ENCODE peak calls at places on chromosomes 2 and 18, in eight cellular contexts. A is upper lobe of right lung; N is adipocyte; T is neural progenitor cell; H is sigmoid colon; O is mesenchymal stem cell; J is CD8-positive, alpha-beta T cell; I is right lobe of liver. E is an unnamed sample.
A peak's percentile ranks its signal among the peaks of the same experiment; 100 is the strongest.

GRCh38 chr18:76822510-76823165 is at the start of gene ZNF236:
- DNase-seq in A (peak; percentile 90), N (peak; percentile 91), T (peak; percentile 93), H (peak; percentile 87), O (peak; percentile 80), J (peak; percentile 71), I (peak; percentile 80), E (peak; percentile 54)

GRCh38 chr2:28108143-28108542 is 217.6 kb downstream of the BABAM2 start:
- DNase-seq in A (no peak), N (peak; percentile 25), T (no peak), H (no peak), O (no peak), J (no peak), I (no peak), E (no peak)

GRCh38 chr2:196420143-196420542 is 219.4 kb upstream of the CCDC150 start:
- DNase-seq in A (no peak), N (no peak), T (no peak), H (no peak), O (no peak), J (no peak), I (no peak), E (no peak)

GRCh38 chr18:70450658-70451253 is 161.9 kb downstream of the SOCS6 start:
- DNase-seq in A (no peak), N (peak; percentile 52), T (no peak), H (no peak), O (peak; percentile 41), J (no peak), I (no peak), E (no peak)

GRCh38 chr2:7792031-7792651 is 874.9 kb downstream of the RNF144A start:
- DNase-seq in A (no peak), N (no peak), T (no peak), H (no peak), O (no peak), J (no peak), I (peak; percentile 90), E (no peak)

GRCh38 chr2:66839551-66840320 is 404.8 kb downstream of the MEIS1 start:
- DNase-seq in A (no peak), N (peak; percentile 93), T (no peak), H (no peak), O (peak; percentile 99), J (no peak), I (no peak), E (no peak)

GRCh38 chr2:219416233-219416598 is 2.0 kb upstream of the DES start:
- DNase-seq in A (no peak), N (no peak), T (no peak), H (no peak), O (no peak), J (no peak), I (no peak), E (no peak)

GRCh38 chr18:7856733-7857132 is 289.6 kb downstream of the PTPRM start:
- DNase-seq in A (no peak), N (peak; percentile 25), T (no peak), H (no peak), O (peak; percentile 20), J (no peak), I (no peak), E (no peak)

GRCh38 chr2:1366546-1367134 is 46.6 kb upstream of the TPO start:
- DNase-seq in A (peak; percentile 85), N (no peak), T (no peak), H (peak; percentile 77), O (no peak), J (no peak), I (no peak), E (peak; percentile 39)

GRCh38 chr2:21042958-21043743 is 722 bp downstream of the APOB start:
- DNase-seq in A (peak; percentile 77), N (peak; percentile 79), T (peak; percentile 91), H (peak; percentile 77), O (peak; percentile 50), J (peak; percentile 32), I (peak; percentile 89), E (peak; percentile 65)

GRCh38 chr2:201182650-201183372 is at the start of gene CASP10:
- DNase-seq in A (no peak), N (peak; percentile 24), T (peak; percentile 20), H (no peak), O (peak; percentile 52), J (no peak), I (no peak), E (no peak)

GRCh38 chr2:108403494-108403893 is 25.7 kb downstream of the SULT1C4 start:
- DNase-seq in A (no peak), N (peak; percentile 28), T (peak; percentile 23), H (no peak), O (peak; percentile 96), J (no peak), I (no peak), E (peak; percentile 46)

GRCh38 chr2:159798376-159798724 is 342 bp upstream of the CD302 start:
- DNase-seq in A (no peak), N (no peak), T (no peak), H (no peak), O (no peak), J (no peak), I (no peak), E (no peak)

DNA sequence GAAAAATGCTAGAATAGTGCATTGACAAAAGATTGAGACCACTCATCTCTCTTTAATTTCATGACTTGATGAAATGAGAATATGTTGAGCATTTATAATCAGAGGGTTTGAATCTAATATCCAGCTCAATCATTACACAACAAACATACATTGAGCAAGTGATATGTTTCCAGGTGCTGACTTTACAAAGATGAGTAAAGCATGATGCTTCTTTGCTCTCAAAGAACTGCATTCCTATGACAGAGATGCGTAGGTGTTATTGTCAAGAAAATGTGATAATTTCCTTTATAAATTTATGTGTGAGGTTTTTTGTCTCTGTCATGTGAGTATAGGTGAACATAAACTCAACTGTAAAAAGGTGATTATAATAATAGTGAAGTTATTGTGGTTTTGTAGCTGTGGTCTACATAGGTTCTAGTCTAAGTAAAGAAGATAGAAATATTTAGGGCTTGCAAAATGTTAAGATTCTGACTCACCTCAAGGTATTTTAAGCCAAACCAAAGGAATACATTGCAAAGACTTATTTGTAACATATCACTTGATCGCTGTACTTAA is 389.8 kb downstream of the GALNT13 start:
- DNase-seq in A (no peak), N (no peak), T (no peak), H (no peak), O (no peak), J (no peak), I (no peak), E (no peak)
- H3K4me1 ChIP-seq in A (no peaks in the 10 kb centered on the region), N (no peaks in the 10 kb centered on the region), T (no peaks in the 10 kb centered on the region), H (no peaks in the 10 kb centered on the region), O (no peaks in the 10 kb centered on the region), J (no peaks in the 10 kb centered on the region), I (no peaks in the 10 kb centered on the region), E (no peaks in the 10 kb centered on the region)

GRCh38 chr2:40384714-40385113 is 67.2 kb downstream of the SLC8A1 start:
- DNase-seq in A (no peak), N (peak; percentile 87), T (no peak), H (no peak), O (peak; percentile 90), J (no peak), I (no peak), E (no peak)

GRCh38 chr2:40380721-40381120 is 71.2 kb downstream of the SLC8A1 start:
- DNase-seq in A (no peak), N (no peak), T (no peak), H (no peak), O (no peak), J (no peak), I (no peak), E (no peak)

GRCh38 chr2:40380036-40380435 is 71.9 kb downstream of the SLC8A1 start:
- DNase-seq in A (no peak), N (no peak), T (no peak), H (no peak), O (no peak), J (no peak), I (no peak), E (no peak)
- H3K4me1 ChIP-seq in A (peaks cover 11% of the 10 kb centered on the region), N (peaks cover 12% of the 10 kb centered on the region), T (no peaks in the 10 kb centered on the region), H (peaks cover 9% of the 10 kb centered on the region), O (peaks cover 1% of the 10 kb centered on the region), J (no peaks in the 10 kb centered on the region), I (no peaks in the 10 kb centered on the region), E (peaks cover 7% of the 10 kb centered on the region)

DNA sequence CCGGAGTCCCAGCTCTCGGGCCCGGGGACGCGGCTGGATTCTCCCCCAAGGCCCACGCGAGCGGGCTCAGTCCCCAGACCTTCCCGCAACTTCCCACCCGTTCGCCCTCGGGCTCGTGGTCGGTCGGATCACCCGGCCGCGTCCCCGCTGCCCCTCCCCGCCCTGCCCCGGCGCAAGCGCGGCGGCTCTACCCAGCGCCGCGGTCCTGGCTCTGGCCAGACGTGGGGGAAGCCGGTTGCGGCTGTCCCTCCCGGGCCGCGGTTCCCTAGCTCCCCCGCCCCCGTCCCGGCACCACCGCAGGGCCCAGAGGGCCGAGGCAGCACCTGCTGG is 353 bp downstream of the NFE2L2 start:
- DNase-seq in A (peak; percentile 82), N (peak; percentile 63), T (peak; percentile 75), H (peak; percentile 79), O (no peak), J (no peak), I (no peak), E (peak; percentile 36)
- H3K4me1 ChIP-seq in A (peaks cover 43% of the 10 kb centered on the region), N (peaks cover 36% of the 10 kb centered on the region), T (peaks cover 28% of the 10 kb centered on the region), H (peaks cover 38% of the 10 kb centered on the region), O (peaks cover 5% of the 10 kb centered on the region), J (peaks cover 38% of the 10 kb centered on the region), I (peaks cover 43% of the 10 kb centered on the region), E (peaks cover 4% of the 10 kb centered on the region)

GRCh38 chr2:62200868-62201267 is 5.0 kb downstream of the B3GNT2 start:
- DNase-seq in A (no peak), N (no peak), T (no peak), H (no peak), O (no peak), J (no peak), I (no peak), E (no peak)

GRCh38 chr2:62201307-62201706 is 5.4 kb downstream of the B3GNT2 start:
- DNase-seq in A (no peak), N (peak; percentile 52), T (no peak), H (no peak), O (peak; percentile 36), J (no peak), I (no peak), E (no peak)

GRCh38 chr2:62198237-62198633 is 2.3 kb downstream of the B3GNT2 start:
- DNase-seq in A (no peak), N (no peak), T (no peak), H (no peak), O (no peak), J (no peak), I (no peak), E (no peak)

GRCh38 chr2:62200291-62200841 is 4.5 kb downstream of the B3GNT2 start:
- DNase-seq in A (no peak), N (no peak), T (no peak), H (no peak), O (no peak), J (peak; percentile 39), I (no peak), E (no peak)

DNA sequence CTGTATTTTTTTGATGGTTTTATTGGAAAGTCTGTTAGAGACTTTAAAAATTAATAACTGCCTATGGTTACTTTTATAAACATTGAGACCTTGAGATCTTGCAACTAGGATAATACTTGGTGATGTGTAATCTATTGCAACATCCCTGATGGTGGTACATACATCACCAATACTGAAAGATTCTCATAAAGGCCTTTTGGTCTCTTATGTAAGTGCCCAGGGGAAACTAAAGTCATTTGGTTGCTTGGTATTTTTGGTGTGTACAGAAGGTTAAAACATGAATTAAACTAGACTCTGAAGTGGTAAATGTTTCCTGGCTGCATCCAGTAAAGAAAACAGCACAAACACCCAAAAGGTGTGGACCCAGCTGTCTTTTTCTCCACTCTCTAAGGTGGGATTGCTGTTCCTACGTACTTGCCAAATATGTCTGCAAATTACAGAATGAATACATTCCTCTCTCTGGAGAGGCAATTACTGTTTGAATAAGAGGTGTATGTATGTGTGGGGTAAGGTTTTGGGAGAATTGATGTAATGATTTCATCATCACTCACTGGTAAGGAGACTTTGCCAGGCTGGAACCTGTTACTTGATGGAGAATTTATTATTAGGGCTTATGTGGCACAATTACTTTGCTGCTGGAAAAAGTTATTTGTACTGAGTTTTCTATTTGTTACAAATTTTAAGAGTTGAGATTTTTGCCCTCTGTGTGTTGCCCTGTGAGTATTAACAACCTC is 3.6 kb downstream of the B3GNT2 start:
- DNase-seq in A (no peak), N (peak; percentile 45), T (no peak), H (no peak), O (peak; percentile 41), J (no peak), I (no peak), E (no peak)
- H3K4me1 ChIP-seq in A (peaks cover 61% of the 10 kb centered on the region), N (peaks cover 36% of the 10 kb centered on the region), T (peaks cover 57% of the 10 kb centered on the region), H (peaks cover 39% of the 10 kb centered on the region), O (peaks cover 4% of the 10 kb centered on the region), J (peaks cover 73% of the 10 kb centered on the region), I (peaks cover 51% of the 10 kb centered on the region), E (no peaks in the 10 kb centered on the region)

E was measured in BE2C.